ENCODE peak calls at places on chromosomes 13 and 19, in six cellular contexts. One of them, this sample, is unnamed.

GRCh38 chr13:85798999-85799646 is at the start of gene SLITRK6:
- DNase-seq in adrenal gland: no peak
- DNase-seq in mesothelial cell of epicardium: no peak
- DNase-seq in AG10803: no peak
- DNase-seq in D721Med: no peak
- DNase-seq in GM12864: no peak
- DNase-seq in this sample: no peak

GRCh38 chr19:17086129-17086528 is 10.6 kb downstream of the MYO9B start:
- DNase-seq in adrenal gland: no peak
- DNase-seq in mesothelial cell of epicardium: no peak
- DNase-seq in AG10803: no peak
- DNase-seq in D721Med: no peak
- DNase-seq in GM12864: no peak
- DNase-seq in this sample: no peak

GRCh38 chr19:2603320-2603719 is 99.2 kb downstream of the GNG7 start:
- DNase-seq in adrenal gland: no peak
- DNase-seq in mesothelial cell of epicardium: no peak
- DNase-seq in AG10803: peak; percentile 92
- DNase-seq in D721Med: peak; percentile 7
- DNase-seq in GM12864: no peak
- DNase-seq in this sample: no peak

GRCh38 chr19:46081928-46082727 is 41.3 kb upstream of the IGFL4 start:
- DNase-seq in adrenal gland: peak; percentile 56
- DNase-seq in mesothelial cell of epicardium: no peak
- DNase-seq in AG10803: peak; percentile 70
- DNase-seq in D721Med: no peak
- DNase-seq in GM12864: no peak
- DNase-seq in this sample: no peak

GRCh38 chr13:66111628-66112027 is 1118.5 kb downstream of the PCDH9 start:
- DNase-seq in adrenal gland: no peak
- DNase-seq in mesothelial cell of epicardium: no peak
- DNase-seq in AG10803: no peak
- DNase-seq in D721Med: no peak
- DNase-seq in GM12864: no peak
- DNase-seq in this sample: no peak

GRCh38 chr19:4455742-4456565 is 1.6 kb downstream of the UBXN6 start:
- DNase-seq in adrenal gland: peak; percentile 95
- DNase-seq in mesothelial cell of epicardium: no peak
- DNase-seq in AG10803: peak; percentile 57
- DNase-seq in D721Med: no peak
- DNase-seq in GM12864: no peak
- DNase-seq in this sample: no peak

GRCh38 chr19:10915511-10916091 is 12.8 kb downstream of the YIPF2 start:
- DNase-seq in adrenal gland: peak; percentile 76
- DNase-seq in mesothelial cell of epicardium: no peak
- DNase-seq in AG10803: peak; percentile 97
- DNase-seq in D721Med: no peak
- DNase-seq in GM12864: no peak
- DNase-seq in this sample: no peak

GRCh38 chr13:85828094-85828684 is 29.0 kb upstream of the SLITRK6 start:
- DNase-seq in adrenal gland: no peak
- DNase-seq in mesothelial cell of epicardium: no peak
- DNase-seq in AG10803: peak; percentile 11
- DNase-seq in D721Med: no peak
- DNase-seq in GM12864: no peak
- DNase-seq in this sample: no peak

GRCh38 chr19:16361254-16361653 is 36.6 kb downstream of the KLF2 start:
- DNase-seq in adrenal gland: no peak
- DNase-seq in mesothelial cell of epicardium: no peak
- DNase-seq in AG10803: peak; percentile 33
- DNase-seq in D721Med: no peak
- DNase-seq in GM12864: no peak
- DNase-seq in this sample: no peak

GRCh38 chr13:50365683-50366391 is 350.6 kb downstream of the KCNRG start:
- DNase-seq in adrenal gland: no peak
- DNase-seq in mesothelial cell of epicardium: no peak
- DNase-seq in AG10803: no peak
- DNase-seq in D721Med: no peak
- DNase-seq in GM12864: peak; percentile 49
- DNase-seq in this sample: no peak

GRCh38 chr13:101258071-101258470 is 158.2 kb downstream of the NALCN start:
- DNase-seq in adrenal gland: peak; percentile 40
- DNase-seq in mesothelial cell of epicardium: no peak
- DNase-seq in AG10803: peak; percentile 82
- DNase-seq in D721Med: no peak
- DNase-seq in GM12864: peak; percentile 12
- DNase-seq in this sample: no peak

GRCh38 chr19:2305974-2306806 is 1.8 kb downstream of the LINGO3 start:
- DNase-seq in adrenal gland: no peak
- DNase-seq in mesothelial cell of epicardium: no peak
- DNase-seq in AG10803: no peak
- DNase-seq in D721Med: no peak
- DNase-seq in GM12864: no peak
- DNase-seq in this sample: no peak

GRCh38 chr13:110411316-110412105 is 104.4 kb downstream of the COL4A2 start:
- DNase-seq in adrenal gland: no peak
- DNase-seq in mesothelial cell of epicardium: no peak
- DNase-seq in AG10803: no peak
- DNase-seq in D721Med: no peak
- DNase-seq in GM12864: no peak
- DNase-seq in this sample: no peak

GRCh38 chr13:46580362-46580839 is 27.4 kb downstream of the LRCH1 start:
- DNase-seq in adrenal gland: no peak
- DNase-seq in mesothelial cell of epicardium: no peak
- DNase-seq in AG10803: no peak
- DNase-seq in D721Med: no peak
- DNase-seq in GM12864: no peak
- DNase-seq in this sample: no peak

GRCh38 chr13:24165746-24166145 is 5.2 kb downstream of the SPATA13 start:
- DNase-seq in adrenal gland: no peak
- DNase-seq in mesothelial cell of epicardium: no peak
- DNase-seq in AG10803: peak; percentile 78
- DNase-seq in D721Med: no peak
- DNase-seq in GM12864: no peak
- DNase-seq in this sample: no peak

GRCh38 chr13:107124730-107125129 is 556.8 kb upstream of the ARGLU1 start:
- DNase-seq in adrenal gland: no peak
- DNase-seq in mesothelial cell of epicardium: no peak
- DNase-seq in AG10803: no peak
- DNase-seq in D721Med: no peak
- DNase-seq in GM12864: no peak
- DNase-seq in this sample: no peak

GRCh38 chr13:31824705-31825512 is 85.6 kb downstream of the RXFP2 start:
- DNase-seq in adrenal gland: no peak
- DNase-seq in mesothelial cell of epicardium: no peak
- DNase-seq in AG10803: peak; percentile 71
- DNase-seq in D721Med: no peak
- DNase-seq in GM12864: no peak
- DNase-seq in this sample: no peak

DNA sequence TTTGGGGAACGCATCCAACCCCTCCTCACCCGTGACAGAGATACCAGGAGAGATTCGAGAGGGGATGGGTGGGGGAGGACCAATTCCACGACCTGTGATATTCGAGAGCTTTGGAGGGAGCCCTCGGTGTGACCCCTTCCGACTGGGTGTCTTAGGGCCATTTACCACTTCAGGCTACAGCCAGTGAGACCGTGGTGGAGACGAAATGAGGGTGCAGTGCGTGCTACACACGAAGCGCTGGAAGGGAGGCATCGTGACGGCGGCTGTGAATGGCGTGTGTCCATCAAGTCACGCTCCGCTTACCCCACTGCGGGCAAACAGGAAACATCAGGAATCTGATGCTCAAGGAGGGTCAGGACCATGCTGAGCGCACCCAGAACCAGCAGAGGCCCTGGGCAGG is 10.4 kb downstream of the CTU1 start:
- DNase-seq in adrenal gland: no peak
- DNase-seq in mesothelial cell of epicardium: no peak
- DNase-seq in AG10803: no peak
- DNase-seq in D721Med: no peak
- DNase-seq in GM12864: no peak
- DNase-seq in this sample: no peak
- TF ChIP-seq CTCF in adrenal gland: no peak
- TF ChIP-seq CTCF in mesothelial cell of epicardium: no peak
- TF ChIP-seq CTCF in AG10803: no peak
- TF ChIP-seq CTCF in D721Med: no peak
- TF ChIP-seq CTCF in GM12864: no peak
- TF ChIP-seq CTCF in this sample: no peak

GRCh38 chr19:41457241-41457640 is 14.3 kb downstream of the ERICH4 start:
- DNase-seq in adrenal gland: no peak
- DNase-seq in mesothelial cell of epicardium: no peak
- DNase-seq in AG10803: no peak
- DNase-seq in D721Med: no peak
- DNase-seq in GM12864: peak; percentile 72
- DNase-seq in this sample: no peak
- TF ChIP-seq CTCF in adrenal gland: no peak
- TF ChIP-seq CTCF in mesothelial cell of epicardium: no peak
- TF ChIP-seq CTCF in AG10803: no peak
- TF ChIP-seq CTCF in D721Med: no peak
- TF ChIP-seq CTCF in GM12864: no peak
- TF ChIP-seq CTCF in this sample: no peak

DNA sequence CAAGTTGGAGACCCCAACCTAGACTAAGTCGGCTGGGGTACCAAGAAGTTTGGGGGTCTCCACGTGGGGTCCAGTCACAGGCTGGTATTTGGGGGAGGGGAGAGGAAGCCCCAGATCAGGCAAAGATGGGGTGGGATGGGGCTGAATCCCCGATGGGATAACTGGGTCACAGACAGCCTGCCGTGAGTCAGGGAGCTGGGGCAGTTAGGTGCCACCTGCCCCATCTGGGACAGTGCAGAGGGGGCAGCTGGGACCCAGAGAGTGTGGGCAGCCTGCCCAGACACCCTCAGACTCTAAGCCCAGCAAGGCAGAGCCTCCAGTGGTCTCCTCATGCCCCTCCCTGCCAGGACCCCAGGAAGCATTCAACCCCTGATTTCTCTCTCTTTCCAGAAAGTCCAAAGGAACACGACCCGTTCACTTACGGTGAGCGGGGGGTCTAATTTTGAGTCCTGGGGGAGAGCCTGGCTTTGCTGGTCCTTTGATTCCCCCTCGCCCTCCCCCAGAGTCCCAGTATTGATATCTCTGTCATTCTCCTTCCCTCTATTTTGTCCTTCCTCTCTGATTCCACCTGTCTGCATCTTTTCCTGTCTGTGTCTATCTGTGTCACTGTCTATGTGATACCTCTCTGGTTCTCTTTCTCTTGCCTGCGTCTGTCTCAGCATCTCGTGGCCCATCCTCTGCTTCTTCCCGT is 1.7 kb downstream of the FXYD1 start:
- DNase-seq in adrenal gland: no peak
- DNase-seq in mesothelial cell of epicardium: no peak
- DNase-seq in AG10803: no peak
- DNase-seq in D721Med: no peak
- DNase-seq in GM12864: no peak
- DNase-seq in this sample: no peak
- TF ChIP-seq CTCF in adrenal gland: no peak
- TF ChIP-seq CTCF in mesothelial cell of epicardium: no peak
- TF ChIP-seq CTCF in AG10803: no peak
- TF ChIP-seq CTCF in D721Med: no peak
- TF ChIP-seq CTCF in GM12864: no peak
- TF ChIP-seq CTCF in this sample: no peak

GRCh38 chr19:15072930-15073647 is 8.9 kb upstream of the OR1I1 start:
- DNase-seq in adrenal gland: no peak
- DNase-seq in mesothelial cell of epicardium: no peak
- DNase-seq in AG10803: no peak
- DNase-seq in D721Med: no peak
- DNase-seq in GM12864: no peak
- DNase-seq in this sample: no peak
- TF ChIP-seq CTCF in adrenal gland: no peak
- TF ChIP-seq CTCF in mesothelial cell of epicardium: no peak
- TF ChIP-seq CTCF in AG10803: no peak
- TF ChIP-seq CTCF in D721Med: peak; percentile 15
- TF ChIP-seq CTCF in GM12864: no peak
- TF ChIP-seq CTCF in this sample: no peak